ENCODE peak calls at places on chromosomes 2 and 18, in nine cellular contexts. V is lung; J is psoas muscle; E is left ventricle myocardium inferior; C is heart left ventricle; B is astrocyte; P is adrenal gland; S is heart right ventricle; O is CD4-positive, CD25-positive, alpha-beta regulatory T cell. A is an unnamed sample.

GRCh38 chr2:230932556-230933511 is 7.8 kb upstream of the GPR55 start:
- DNase-seq in C (peak; percentile 78), S (peak; percentile 53), P (peak; percentile 59), O (no peak), E (peak; percentile 80), B (no peak), J (peak; percentile 87), V (no peak), A (no peak)

GRCh38 chr2:138901530-138901929 is 121.3 kb upstream of the NXPH2 start:
- DNase-seq in J (no peak), S (no peak), V (no peak), O (no peak), C (no peak), E (no peak), P (no peak), B (no peak), A (no peak)

GRCh38 chr2:85796549-85797262 is 42.9 kb downstream of the ATOH8 start:
- DNase-seq in S (no peak), V (no peak), E (peak; percentile 65), J (peak; percentile 63), P (no peak), C (peak; percentile 75), O (no peak), B (no peak), A (peak; percentile 43)

GRCh38 chr2:159902722-159903121 is 104.7 kb upstream of the CD302 start:
- DNase-seq in E (no peak), B (no peak), C (no peak), S (no peak), J (no peak), V (no peak), P (no peak), O (no peak), A (no peak)

GRCh38 chr2:33497177-33497787 is 20.8 kb downstream of the RASGRP3 start:
- DNase-seq in C (no peak), O (no peak), J (no peak), E (no peak), P (no peak), S (no peak), B (peak; percentile 89), V (no peak), A (no peak)

GRCh38 chr2:158103358-158104021 is 1.8 kb downstream of the UPP2 start:
- DNase-seq in J (no peak), E (no peak), P (no peak), O (no peak), B (no peak), C (no peak), S (no peak), V (no peak), A (no peak)

GRCh38 chr2:10033251-10034006 is 9.9 kb upstream of the KLF11 start:
- DNase-seq in C (peak; percentile 59), J (peak; percentile 26), B (no peak), E (no peak), S (no peak), P (no peak), V (no peak), O (no peak), A (no peak)

GRCh38 chr18:70620837-70621612 is 332.2 kb downstream of the SOCS6 start:
- DNase-seq in V (no peak), B (no peak), O (no peak), C (no peak), P (no peak), S (no peak), J (no peak), E (no peak), A (no peak)

GRCh38 chr2:143034292-143035074 is 94.7 kb upstream of the ARHGAP15 start:
- DNase-seq in B (peak; percentile 55), E (no peak), V (no peak), O (peak; percentile 46), J (no peak), P (peak; percentile 42), S (peak; percentile 52), C (no peak), A (peak; percentile 39)

GRCh38 chr2:54206596-54206995 is 49.4 kb downstream of the TSPYL6 start:
- DNase-seq in B (no peak), E (no peak), C (no peak), J (no peak), O (no peak), S (no peak), P (no peak), V (no peak), A (no peak)

GRCh38 chr18:51051105-51051712 is 21.2 kb downstream of the SMAD4 start:
- DNase-seq in J (no peak), E (no peak), B (no peak), S (no peak), V (no peak), C (no peak), O (peak; percentile 7), P (no peak), A (peak; percentile 35)

GRCh38 chr2:144642106-144642505 is 122.2 kb upstream of the ZEB2 start:
- DNase-seq in V (no peak), S (no peak), J (no peak), O (no peak), C (no peak), P (no peak), E (no peak), B (no peak), A (no peak)

GRCh38 chr2:86518498-86518897 is 44.7 kb downstream of the CHMP3 start:
- DNase-seq in P (no peak), O (peak; percentile 2), J (no peak), S (peak; percentile 36), B (no peak), V (no peak), E (no peak), C (no peak), A (no peak)

GRCh38 chr2:217753460-217754200 is 249.2 kb downstream of the TNS1 start:
- DNase-seq in J (no peak), E (no peak), V (no peak), P (peak; percentile 63), C (no peak), B (peak; percentile 50), O (no peak), S (no peak), A (peak; percentile 33)

GRCh38 chr2:54671010-54671409 is 52.5 kb upstream of the EML6 start:
- DNase-seq in J (no peak), O (no peak), E (no peak), P (no peak), S (no peak), V (no peak), C (no peak), B (no peak), A (no peak)

DNA sequence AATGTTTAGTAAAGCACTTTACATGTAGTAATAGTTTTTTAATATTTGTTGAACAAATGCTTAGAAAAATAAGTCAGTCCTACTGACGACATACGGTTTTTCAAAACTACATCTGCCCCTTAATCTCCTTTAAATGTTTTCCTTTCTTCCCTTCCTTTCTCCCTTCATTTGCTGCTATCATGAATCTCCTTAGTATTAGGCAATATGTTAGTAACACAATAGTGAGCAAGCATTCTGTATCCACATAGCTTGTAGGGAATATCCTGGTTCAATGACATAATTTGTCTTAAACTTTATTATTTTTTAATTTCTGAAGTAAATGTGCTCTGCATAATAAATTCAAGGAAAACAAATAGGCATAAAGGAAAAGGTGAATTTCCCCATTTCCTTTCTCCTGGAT is 79.1 kb downstream of the ACSL3 start:
- DNase-seq in C (no peak), V (no peak), J (no peak), P (no peak), B (no peak), O (no peak), S (no peak), E (no peak), A (no peak)
- H3K4me1 ChIP-seq in C (no peaks in the 10 kb centered on the region), V (no peaks in the 10 kb centered on the region), J (peaks cover 4% of the 10 kb centered on the region), P (no peaks in the 10 kb centered on the region), B (peaks cover 5% of the 10 kb centered on the region), O (no peaks in the 10 kb centered on the region), S (no peaks in the 10 kb centered on the region), E (peaks cover 10% of the 10 kb centered on the region), A (peaks cover 50% of the 10 kb centered on the region)

DNA sequence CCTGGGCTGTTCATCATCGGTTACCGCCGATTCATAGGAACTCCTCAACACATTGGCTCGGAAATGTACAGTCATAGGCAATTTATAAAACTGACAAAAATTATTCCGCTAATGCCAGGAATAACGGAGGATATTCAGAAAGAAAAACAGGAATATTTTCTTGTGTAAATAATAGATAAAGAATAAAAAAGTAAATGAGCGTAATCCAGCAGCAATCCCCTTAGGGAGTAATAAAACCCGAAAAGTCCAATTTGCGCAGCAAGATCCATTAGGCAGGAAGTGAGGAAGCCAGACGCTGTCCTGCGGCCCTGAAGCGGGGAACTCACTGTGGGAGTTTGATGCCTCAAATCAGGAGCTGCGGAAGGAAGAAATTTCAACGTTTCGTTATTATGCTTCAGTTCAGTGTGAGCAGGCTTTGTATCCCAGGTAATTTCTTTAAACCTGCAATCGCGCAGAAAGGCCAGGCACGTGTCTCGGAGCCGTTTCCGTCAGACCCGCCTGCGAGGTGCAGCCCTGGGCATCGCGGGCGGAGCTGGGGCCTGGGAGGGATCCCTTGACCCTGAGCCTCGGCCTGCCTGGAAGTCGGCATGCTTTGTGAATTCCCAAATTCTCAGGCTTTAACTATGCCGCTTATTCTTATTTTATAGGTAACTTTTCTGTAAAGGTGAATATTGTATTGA is 180.9 kb upstream of the ALKAL2 start:
- DNase-seq in B (peak; percentile 5), S (no peak), O (no peak), V (no peak), C (no peak), E (no peak), P (no peak), J (no peak), A (no peak)
- H3K4me3 ChIP-seq in B (peak overlapping the region; percentile 10), S (no peak overlapping the region), O (no peak overlapping the region), V (no peak overlapping the region), C (no peak overlapping the region), E (no peak overlapping the region), P (no peak overlapping the region), J (no peak overlapping the region), A (no peak overlapping the region)

DNA sequence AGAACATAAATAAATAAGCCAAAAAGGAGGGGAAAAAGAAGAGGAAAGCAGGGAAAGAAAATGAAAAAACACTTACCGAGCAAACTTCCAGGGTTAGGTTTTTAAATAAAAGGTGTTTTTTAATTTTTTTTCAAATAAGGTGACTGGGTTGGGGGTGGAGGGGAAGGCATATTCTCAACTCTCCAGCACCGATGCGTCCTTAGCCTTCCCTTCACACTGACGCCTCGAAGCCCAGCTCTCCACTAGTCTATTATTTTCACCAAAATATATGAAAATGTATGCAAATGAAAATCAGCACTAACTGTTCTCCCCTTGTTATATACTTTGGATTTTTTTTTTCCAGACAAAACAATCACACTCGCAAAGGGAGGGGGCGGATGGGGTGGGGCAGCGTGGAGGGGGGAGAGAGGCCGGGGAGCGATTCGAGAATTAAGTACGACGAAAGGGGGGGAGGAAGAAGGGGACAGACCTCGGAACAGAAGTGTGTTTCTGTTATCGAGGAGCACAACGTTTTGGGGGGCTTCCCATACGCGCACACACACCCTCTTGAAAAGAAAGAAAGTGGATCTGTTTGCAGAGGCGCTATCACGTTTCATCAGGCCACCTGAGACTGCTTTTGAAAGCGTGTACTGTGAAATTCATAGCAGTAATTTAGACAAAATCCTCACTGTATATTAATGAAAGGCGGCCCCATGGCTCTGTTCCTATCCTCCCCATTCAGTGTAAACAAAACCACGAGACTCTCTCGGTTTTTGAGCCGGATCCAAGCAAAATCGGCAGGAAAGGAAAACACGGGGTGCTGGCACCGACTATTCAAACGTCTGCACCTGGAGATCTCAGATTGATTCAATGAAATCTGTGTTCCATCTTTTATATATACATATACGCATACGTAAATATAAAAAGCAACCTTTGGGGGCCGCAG is 2.4 kb upstream of the POU3F3 start:
- DNase-seq in C (no peak), S (no peak), O (no peak), B (no peak), E (no peak), P (no peak), J (no peak), V (no peak), A (no peak)
- H3K27me3 ChIP-seq in C (peaks cover 57% of the 10 kb centered on the region), S (peaks cover 30% of the 10 kb centered on the region), O (peaks cover 44% of the 10 kb centered on the region), B (peaks cover 32% of the 10 kb centered on the region), E (peaks cover 92% of the 10 kb centered on the region), P (peaks cover 81% of the 10 kb centered on the region), J (peaks cover 43% of the 10 kb centered on the region), V (peaks cover 16% of the 10 kb centered on the region), A (peaks cover 72% of the 10 kb centered on the region)

GRCh38 chr2:237096201-237096600 is 10.5 kb downstream of the COPS8 start:
- DNase-seq in E (no peak), V (no peak), B (no peak), P (no peak), C (no peak), S (no peak), O (no peak), J (no peak), A (no peak)
- H3K4me1 ChIP-seq in E (peaks cover 32% of the 10 kb centered on the region), V (peaks cover 8% of the 10 kb centered on the region), B (peaks cover 13% of the 10 kb centered on the region), P (no peaks in the 10 kb centered on the region), C (peaks cover 12% of the 10 kb centered on the region), S (peaks cover 12% of the 10 kb centered on the region), O (no peaks in the 10 kb centered on the region), J (peaks cover 76% of the 10 kb centered on the region), A (peaks cover 44% of the 10 kb centered on the region)